ENCODE peak calls at places on chromosomes 3 and 15, in four cellular contexts. One of them, this sample, is unnamed.

GRCh38 chr3:169545606-169546005 is 117.9 kb downstream of the MECOM start:
- DNase-seq in transverse colon: no peak
- DNase-seq in adrenal gland: no peak
- DNase-seq in K562: no peak
- DNase-seq in this sample: no peak

GRCh38 chr15:36612063-36612788 is 32.8 kb downstream of the CDIN1 start:
- DNase-seq in adrenal gland: no peak
- DNase-seq in K562: no peak
- DNase-seq in transverse colon: no peak
- DNase-seq in this sample: no peak

GRCh38 chr3:48564667-48565066 is 1.1 kb upstream of the UCN2 start:
- DNase-seq in transverse colon: no peak
- DNase-seq in K562: no peak
- DNase-seq in adrenal gland: no peak
- DNase-seq in this sample: no peak

GRCh38 chr3:14861031-14861430 is 42.3 kb downstream of the FGD5 start:
- DNase-seq in adrenal gland: no peak
- DNase-seq in transverse colon: no peak
- DNase-seq in K562: no peak
- DNase-seq in this sample: no peak

GRCh38 chr3:99674086-99674789 is 35.8 kb downstream of the COL8A1 start:
- DNase-seq in adrenal gland: no peak
- DNase-seq in K562: no peak
- DNase-seq in transverse colon: no peak
- DNase-seq in this sample: no peak

GRCh38 chr15:71892335-71892734 is 82.0 kb downstream of the NR2E3 start:
- DNase-seq in transverse colon: no peak
- DNase-seq in adrenal gland: no peak
- DNase-seq in K562: no peak
- DNase-seq in this sample: no peak

GRCh38 chr3:25661694-25662455 is 2.8 kb downstream of the TOP2B start:
- DNase-seq in transverse colon: no peak
- DNase-seq in K562: no peak
- DNase-seq in adrenal gland: no peak
- DNase-seq in this sample: no peak

GRCh38 chr3:185063431-185063830 is 89.4 kb downstream of the C3orf70 start:
- DNase-seq in adrenal gland: no peak
- DNase-seq in K562: no peak
- DNase-seq in transverse colon: no peak
- DNase-seq in this sample: no peak

GRCh38 chr3:76679510-76679909 is 360.4 kb upstream of the ROBO2 start:
- DNase-seq in adrenal gland: no peak
- DNase-seq in K562: no peak
- DNase-seq in transverse colon: no peak
- DNase-seq in this sample: no peak

GRCh38 chr15:64697911-64698369 is 77.4 kb downstream of the RBPMS2 start:
- DNase-seq in transverse colon: no peak
- DNase-seq in K562: no peak
- DNase-seq in adrenal gland: no peak
- DNase-seq in this sample: no peak

GRCh38 chr3:141192345-141192744 is 39.3 kb upstream of the PXYLP1 start:
- DNase-seq in transverse colon: peak
- DNase-seq in K562: peak
- DNase-seq in adrenal gland: peak
- DNase-seq in this sample: peak

GRCh38 chr3:161117646-161118045 is 12.5 kb upstream of the B3GALNT1 start:
- DNase-seq in K562: no peak
- DNase-seq in adrenal gland: no peak
- DNase-seq in transverse colon: no peak
- DNase-seq in this sample: no peak

GRCh38 chr3:100957407-100958100 is 35.7 kb downstream of the ABI3BP start:
- DNase-seq in K562: no peak
- DNase-seq in adrenal gland: no peak
- DNase-seq in transverse colon: no peak
- DNase-seq in this sample: no peak

GRCh38 chr3:102229062-102229655 is 205.7 kb upstream of the ZPLD1 start:
- DNase-seq in adrenal gland: peak
- DNase-seq in K562: peak
- DNase-seq in transverse colon: peak
- DNase-seq in this sample: peak

GRCh38 chr3:15500107-15500724 is 21.3 kb downstream of the COLQ start:
- DNase-seq in adrenal gland: no peak
- DNase-seq in K562: no peak
- DNase-seq in transverse colon: no peak
- DNase-seq in this sample: no peak

GRCh38 chr3:72161870-72162617 is 377.1 kb upstream of the PROK2 start:
- DNase-seq in K562: no peak
- DNase-seq in adrenal gland: peak
- DNase-seq in transverse colon: peak
- DNase-seq in this sample: peak

GRCh38 chr3:134660046-134660441 is 9.2 kb upstream of the KY start:
- DNase-seq in transverse colon: no peak
- DNase-seq in K562: no peak
- DNase-seq in adrenal gland: no peak
- DNase-seq in this sample: no peak

GRCh38 chr15:61295239-61295638 is 66.1 kb upstream of the RORA start:
- DNase-seq in transverse colon: no peak
- DNase-seq in K562: no peak
- DNase-seq in adrenal gland: no peak
- DNase-seq in this sample: no peak

GRCh38 chr3:158770254-158771017 is 31.4 kb upstream of the MFSD1 start:
- DNase-seq in transverse colon: no peak
- DNase-seq in K562: peak
- DNase-seq in adrenal gland: no peak
- DNase-seq in this sample: no peak

GRCh38 chr3:100697723-100698285 is 11.5 kb upstream of the TFG start:
- DNase-seq in adrenal gland: no peak
- DNase-seq in K562: no peak
- DNase-seq in transverse colon: no peak
- DNase-seq in this sample: peak

GRCh38 chr3:119635719-119636118 is 24.7 kb downstream of the POPDC2 start:
- DNase-seq in adrenal gland: no peak
- DNase-seq in transverse colon: no peak
- DNase-seq in K562: no peak
- DNase-seq in this sample: no peak

GRCh38 chr3:194730369-194730768 is 44.7 kb downstream of the FAM43A start:
- DNase-seq in transverse colon: peak
- DNase-seq in K562: no peak
- DNase-seq in adrenal gland: peak
- DNase-seq in this sample: no peak

GRCh38 chr3:51670711-51671089 is 352 bp upstream of the TEX264 start:
- DNase-seq in K562: no peak
- DNase-seq in transverse colon: no peak
- DNase-seq in adrenal gland: no peak
- DNase-seq in this sample: no peak

GRCh38 chr3:82390868-82391267 is 629.4 kb upstream of the GBE1 start:
- DNase-seq in adrenal gland: no peak
- DNase-seq in transverse colon: no peak
- DNase-seq in K562: no peak
- DNase-seq in this sample: no peak

GRCh38 chr3:851098-851790 is 241.6 kb upstream of the CNTN6 start:
- DNase-seq in transverse colon: no peak
- DNase-seq in K562: no peak
- DNase-seq in adrenal gland: no peak
- DNase-seq in this sample: no peak

GRCh38 chr15:101615986-101616848 is 36.0 kb downstream of the TM2D3 start:
- DNase-seq in adrenal gland: peak
- DNase-seq in K562: peak
- DNase-seq in transverse colon: peak
- DNase-seq in this sample: peak

GRCh38 chr15:101063212-101063611 is 144.1 kb downstream of the LRRK1 start:
- DNase-seq in K562: no peak
- DNase-seq in transverse colon: peak
- DNase-seq in adrenal gland: peak
- DNase-seq in this sample: peak

GRCh38 chr3:13713396-13713795 is 164.5 kb downstream of the FBLN2 start:
- DNase-seq in K562: no peak
- DNase-seq in adrenal gland: peak
- DNase-seq in transverse colon: no peak
- DNase-seq in this sample: peak

GRCh38 chr3:144363856-144364255 is 392.2 kb downstream of the DIPK2A start:
- DNase-seq in K562: no peak
- DNase-seq in adrenal gland: no peak
- DNase-seq in transverse colon: no peak
- DNase-seq in this sample: no peak

GRCh38 chr15:74432968-74433591 is 678 bp downstream of the SEMA7A start:
- DNase-seq in adrenal gland: no peak
- DNase-seq in transverse colon: no peak
- DNase-seq in K562: peak
- DNase-seq in this sample: no peak

GRCh38 chr15:27690290-27690689 is 408.8 kb downstream of the OCA2 start:
- DNase-seq in transverse colon: no peak
- DNase-seq in adrenal gland: no peak
- DNase-seq in K562: no peak
- DNase-seq in this sample: no peak

GRCh38 chr15:72229076-72229946 is 1.7 kb downstream of the PKM start:
- DNase-seq in K562: no peak
- DNase-seq in adrenal gland: peak
- DNase-seq in transverse colon: no peak
- DNase-seq in this sample: no peak

GRCh38 chr3:193942516-193943055 is 193.4 kb upstream of the HES1 start:
- DNase-seq in K562: peak
- DNase-seq in adrenal gland: no peak
- DNase-seq in transverse colon: no peak
- DNase-seq in this sample: no peak

GRCh38 chr15:100166313-100166712 is 175.5 kb downstream of the ADAMTS17 start:
- DNase-seq in K562: no peak
- DNase-seq in transverse colon: no peak
- DNase-seq in adrenal gland: no peak
- DNase-seq in this sample: no peak

GRCh38 chr15:41332788-41333527 is at the start of gene NUSAP1:
- DNase-seq in K562: no peak
- DNase-seq in adrenal gland: no peak
- DNase-seq in transverse colon: no peak
- DNase-seq in this sample: no peak
- TF ChIP-seq POLR2A in K562: peak
- TF ChIP-seq POLR2A in adrenal gland: peak
- TF ChIP-seq POLR2A in transverse colon: peak
- TF ChIP-seq POLR2A in this sample: peak

GRCh38 chr3:125055165-125055912 is 458 bp downstream of the HEG1 start:
- DNase-seq in K562: peak
- DNase-seq in transverse colon: no peak
- DNase-seq in adrenal gland: no peak
- DNase-seq in this sample: no peak

GRCh38 chr3:125052671-125053303 is 3.0 kb downstream of the HEG1 start:
- DNase-seq in transverse colon: no peak
- DNase-seq in K562: no peak
- DNase-seq in adrenal gland: no peak
- DNase-seq in this sample: no peak

GRCh38 chr3:125055913-125056705 is at the start of gene HEG1:
- DNase-seq in transverse colon: peak
- DNase-seq in K562: peak
- DNase-seq in adrenal gland: peak
- DNase-seq in this sample: peak

GRCh38 chr3:125053304-125053699 is 2.5 kb downstream of the HEG1 start:
- DNase-seq in adrenal gland: no peak
- DNase-seq in transverse colon: no peak
- DNase-seq in K562: no peak
- DNase-seq in this sample: no peak

DNA sequence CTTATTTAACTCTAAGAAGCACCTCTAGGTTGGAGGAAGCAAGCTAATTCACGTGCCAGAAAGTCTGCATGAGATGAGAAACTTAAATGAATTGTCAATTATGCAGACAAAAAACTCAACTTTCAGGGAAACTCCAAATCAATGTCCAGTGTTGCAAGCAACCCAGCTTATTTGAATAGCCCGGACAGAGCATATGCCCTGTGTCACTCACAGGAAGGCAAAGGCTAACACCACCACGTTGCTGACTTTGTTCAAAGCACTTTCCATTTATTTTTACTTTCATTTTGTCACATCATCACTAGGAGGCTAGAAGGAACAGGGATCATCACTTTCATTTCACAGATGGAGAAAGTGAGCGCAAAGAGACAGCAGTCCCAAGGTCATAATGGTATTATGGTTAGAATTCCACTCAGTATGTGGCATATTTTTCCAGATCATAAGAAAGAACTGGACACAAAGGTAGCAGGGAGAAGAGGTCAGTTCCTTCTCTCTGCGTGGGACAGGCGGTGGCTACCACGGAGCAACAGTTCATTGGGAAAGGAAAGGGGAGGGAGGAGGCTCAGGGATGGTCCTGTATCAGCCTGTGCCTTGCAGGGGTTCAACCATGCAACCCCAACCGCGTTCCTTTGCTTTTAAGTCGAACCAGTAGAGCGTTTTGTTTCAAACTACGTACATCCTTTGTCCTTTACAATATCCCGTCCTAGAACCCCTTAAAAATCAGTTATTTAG is 1.2 kb downstream of the HEG1 start:
- DNase-seq in adrenal gland: peak
- DNase-seq in K562: no peak
- DNase-seq in transverse colon: no peak
- DNase-seq in this sample: no peak
- H3K27ac ChIP-seq in adrenal gland: peak
- H3K27ac ChIP-seq in K562: no peak
- H3K27ac ChIP-seq in transverse colon: peak
- H3K27ac ChIP-seq in this sample: peak

GRCh38 chr3:115658337-115659181 is 35.2 kb downstream of the GAP43 start:
- DNase-seq in adrenal gland: peak
- DNase-seq in K562: peak
- DNase-seq in transverse colon: peak
- DNase-seq in this sample: peak
- TF ChIP-seq POLR2A in adrenal gland: peak
- TF ChIP-seq POLR2A in K562: peak
- TF ChIP-seq POLR2A in transverse colon: peak
- TF ChIP-seq POLR2A in this sample: no peak

GRCh38 chr3:66211779-66212178 is 9.0 kb upstream of the SLC25A26 start:
- DNase-seq in K562: no peak
- DNase-seq in transverse colon: no peak
- DNase-seq in adrenal gland: no peak
- DNase-seq in this sample: no peak

GRCh38 chr3:66220602-66221377 is at the start of gene SLC25A26:
- DNase-seq in K562: peak
- DNase-seq in transverse colon: peak
- DNase-seq in adrenal gland: peak
- DNase-seq in this sample: peak

GRCh38 chr3:66220066-66220465 is 735 bp upstream of the SLC25A26 start:
- DNase-seq in adrenal gland: no peak
- DNase-seq in K562: no peak
- DNase-seq in transverse colon: no peak
- DNase-seq in this sample: no peak

GRCh38 chr3:66210687-66211295 is 10.0 kb upstream of the SLC25A26 start:
- DNase-seq in K562: no peak
- DNase-seq in transverse colon: no peak
- DNase-seq in adrenal gland: no peak
- DNase-seq in this sample: no peak

DNA sequence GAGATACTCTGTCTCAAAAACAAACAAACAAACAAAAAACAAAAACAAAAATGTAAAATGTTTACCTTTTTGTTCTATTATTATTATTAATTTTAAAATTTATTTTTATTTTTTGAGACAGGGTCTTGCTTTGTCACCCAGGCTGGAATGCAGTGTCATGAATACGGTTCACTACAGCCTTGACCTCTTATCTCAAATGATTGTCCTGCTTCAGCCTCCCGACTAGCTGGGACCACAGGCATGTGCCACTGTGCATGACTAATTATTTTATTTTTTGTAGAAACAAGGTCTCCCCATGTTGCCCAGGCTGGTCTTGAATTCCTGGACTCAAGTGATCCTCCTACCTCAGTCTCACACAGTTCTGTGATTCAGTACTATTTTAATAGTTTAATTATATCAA is 5.7 kb upstream of the SLC25A26 start:
- DNase-seq in transverse colon: no peak
- DNase-seq in K562: no peak
- DNase-seq in adrenal gland: no peak
- DNase-seq in this sample: no peak
- H3K27ac ChIP-seq in transverse colon: no peak
- H3K27ac ChIP-seq in K562: no peak
- H3K27ac ChIP-seq in adrenal gland: no peak
- H3K27ac ChIP-seq in this sample: no peak